ENCODE peak calls at places on chromosomes 11 and 22, in six cellular contexts. N, Y, S, Z, X and U are unnamed samples.

GRCh38 chr11:1454576-1454975 is 32.0 kb downstream of the MOB2 start:
- DNase-seq in N (no peak), Y (no peak), S (no peak), Z (no peak), X (no peak), U (peak; percentile 78)

GRCh38 chr11:69444381-69445130 is 36.9 kb upstream of the LINC01488 start:
- DNase-seq in N (no peak), Y (no peak), S (peak; percentile 62), Z (no peak), X (no peak), U (peak; percentile 88)

GRCh38 chr11:112968988-112969714 is 7.9 kb downstream of the NCAM1 start:
- DNase-seq in N (no peak), Y (no peak), S (peak; percentile 69), Z (no peak), X (no peak), U (no peak)

GRCh38 chr11:19646921-19647320 is 65.7 kb upstream of the NAV2 start:
- DNase-seq in N (no peak), Y (no peak), S (peak; percentile 92), Z (no peak), X (no peak), U (peak; percentile 57)

GRCh38 chr11:538431-539051 is 1.2 kb downstream of the LRRC56 start:
- DNase-seq in N (no peak), Y (no peak), S (no peak), Z (no peak), X (no peak), U (peak; percentile 46)

GRCh38 chr22:36077261-36077660 is 48.6 kb upstream of the RBFOX2 start:
- DNase-seq in N (no peak), Y (no peak), S (no peak), Z (no peak), X (no peak), U (no peak)

GRCh38 chr11:124670732-124671131 is 2.8 kb downstream of the SIAE start:
- DNase-seq in N (peak; percentile 44), Y (no peak), S (peak; percentile 62), Z (peak; percentile 28), X (peak; percentile 33), U (no peak)

GRCh38 chr11:14422052-14422813 is 63.2 kb upstream of the RRAS2 start:
- DNase-seq in N (no peak), Y (peak; percentile 29), S (peak; percentile 97), Z (no peak), X (peak; percentile 17), U (peak; percentile 86)

GRCh38 chr11:126083829-126084607 is 21.4 kb upstream of the CDON start:
- DNase-seq in N (peak; percentile 37), Y (peak; percentile 37), S (no peak), Z (peak; percentile 11), X (no peak), U (no peak)

GRCh38 chr22:27629908-27630733 is 171.4 kb downstream of the MN1 start:
- DNase-seq in N (no peak), Y (no peak), S (no peak), Z (no peak), X (no peak), U (no peak)

GRCh38 chr22:47804281-47804680 is 1041.8 kb downstream of the TBC1D22A start:
- DNase-seq in N (no peak), Y (no peak), S (no peak), Z (no peak), X (no peak), U (no peak)

GRCh38 chr11:77155082-77155475 is 27.0 kb downstream of the MYO7A start:
- DNase-seq in N (no peak), Y (no peak), S (no peak), Z (no peak), X (no peak), U (no peak)

GRCh38 chr22:22942511-22943329 is 55.1 kb downstream of the IGLL5 start:
- DNase-seq in N (peak; percentile 75), Y (peak; percentile 7), S (peak; percentile 34), Z (peak; percentile 79), X (peak; percentile 42), U (no peak)